ENCODE peak calls at places on chromosome 7, in eight cellular contexts. One of them, this sample, is unnamed.

GRCh38 chr7:99127636-99128035 is 16.3 kb downstream of the SMURF1 start:
- DNase-seq in transverse colon: no peak
- DNase-seq in LoVo: no peak
- DNase-seq in activated CD4-positive, alpha-beta T cell treated with anti-CD3 and anti-CD28 coated beads for 1 hour: no peak
- DNase-seq in fibroblast of the aortic adventitia: peak; percentile 72
- DNase-seq in T-cell: no peak
- DNase-seq in activated naive CD8-positive, alpha-beta T cell treated with anti-CD3 and anti-CD28 coated beads, Interleukin-2, amount 50 U/mL, for 16 hours: no peak
- DNase-seq in NCI-H82: no peak
- DNase-seq in this sample: no peak

GRCh38 chr7:25029075-25029474 is 49.1 kb upstream of the OSBPL3 start:
- DNase-seq in activated CD4-positive, alpha-beta T cell treated with anti-CD3 and anti-CD28 coated beads for 1 hour: no peak
- DNase-seq in NCI-H82: no peak
- DNase-seq in LoVo: no peak
- DNase-seq in transverse colon: no peak
- DNase-seq in T-cell: no peak
- DNase-seq in activated naive CD8-positive, alpha-beta T cell treated with anti-CD3 and anti-CD28 coated beads, Interleukin-2, amount 50 U/mL, for 16 hours: no peak
- DNase-seq in fibroblast of the aortic adventitia: no peak
- DNase-seq in this sample: no peak

GRCh38 chr7:140165422-140165821 is 11.4 kb downstream of the KDM7A start:
- DNase-seq in T-cell: no peak
- DNase-seq in activated naive CD8-positive, alpha-beta T cell treated with anti-CD3 and anti-CD28 coated beads, Interleukin-2, amount 50 U/mL, for 16 hours: no peak
- DNase-seq in NCI-H82: no peak
- DNase-seq in fibroblast of the aortic adventitia: peak; percentile 85
- DNase-seq in transverse colon: no peak
- DNase-seq in activated CD4-positive, alpha-beta T cell treated with anti-CD3 and anti-CD28 coated beads for 1 hour: no peak
- DNase-seq in LoVo: peak; percentile 84
- DNase-seq in this sample: no peak

GRCh38 chr7:22120391-22121053 is 174.8 kb upstream of the CDCA7L start:
- DNase-seq in LoVo: no peak
- DNase-seq in activated CD4-positive, alpha-beta T cell treated with anti-CD3 and anti-CD28 coated beads for 1 hour: no peak
- DNase-seq in NCI-H82: no peak
- DNase-seq in fibroblast of the aortic adventitia: no peak
- DNase-seq in activated naive CD8-positive, alpha-beta T cell treated with anti-CD3 and anti-CD28 coated beads, Interleukin-2, amount 50 U/mL, for 16 hours: no peak
- DNase-seq in transverse colon: no peak
- DNase-seq in T-cell: no peak
- DNase-seq in this sample: no peak

GRCh38 chr7:14582010-14582409 is 320.5 kb downstream of the DGKB start:
- DNase-seq in NCI-H82: no peak
- DNase-seq in T-cell: no peak
- DNase-seq in fibroblast of the aortic adventitia: no peak
- DNase-seq in activated CD4-positive, alpha-beta T cell treated with anti-CD3 and anti-CD28 coated beads for 1 hour: no peak
- DNase-seq in LoVo: no peak
- DNase-seq in activated naive CD8-positive, alpha-beta T cell treated with anti-CD3 and anti-CD28 coated beads, Interleukin-2, amount 50 U/mL, for 16 hours: no peak
- DNase-seq in transverse colon: no peak
- DNase-seq in this sample: no peak

GRCh38 chr7:118280319-118281012 is 56.0 kb downstream of the ANKRD7 start:
- DNase-seq in transverse colon: no peak
- DNase-seq in activated naive CD8-positive, alpha-beta T cell treated with anti-CD3 and anti-CD28 coated beads, Interleukin-2, amount 50 U/mL, for 16 hours: no peak
- DNase-seq in T-cell: no peak
- DNase-seq in activated CD4-positive, alpha-beta T cell treated with anti-CD3 and anti-CD28 coated beads for 1 hour: no peak
- DNase-seq in NCI-H82: no peak
- DNase-seq in LoVo: no peak
- DNase-seq in fibroblast of the aortic adventitia: no peak
- DNase-seq in this sample: no peak

GRCh38 chr7:86469680-86470295 is 173.9 kb upstream of the GRM3 start:
- DNase-seq in activated CD4-positive, alpha-beta T cell treated with anti-CD3 and anti-CD28 coated beads for 1 hour: no peak
- DNase-seq in NCI-H82: peak; percentile 93
- DNase-seq in fibroblast of the aortic adventitia: peak; percentile 50
- DNase-seq in T-cell: no peak
- DNase-seq in activated naive CD8-positive, alpha-beta T cell treated with anti-CD3 and anti-CD28 coated beads, Interleukin-2, amount 50 U/mL, for 16 hours: no peak
- DNase-seq in transverse colon: peak; percentile 39
- DNase-seq in LoVo: peak; percentile 84
- DNase-seq in this sample: no peak

GRCh38 chr7:123492485-123492884 is 41.9 kb downstream of the IQUB start:
- DNase-seq in LoVo: no peak
- DNase-seq in activated naive CD8-positive, alpha-beta T cell treated with anti-CD3 and anti-CD28 coated beads, Interleukin-2, amount 50 U/mL, for 16 hours: no peak
- DNase-seq in fibroblast of the aortic adventitia: no peak
- DNase-seq in transverse colon: no peak
- DNase-seq in activated CD4-positive, alpha-beta T cell treated with anti-CD3 and anti-CD28 coated beads for 1 hour: no peak
- DNase-seq in NCI-H82: peak; percentile 19
- DNase-seq in T-cell: no peak
- DNase-seq in this sample: no peak

GRCh38 chr7:127717502-127718125 is 65.6 kb downstream of the SND1 start:
- DNase-seq in activated naive CD8-positive, alpha-beta T cell treated with anti-CD3 and anti-CD28 coated beads, Interleukin-2, amount 50 U/mL, for 16 hours: no peak
- DNase-seq in activated CD4-positive, alpha-beta T cell treated with anti-CD3 and anti-CD28 coated beads for 1 hour: no peak
- DNase-seq in transverse colon: no peak
- DNase-seq in T-cell: no peak
- DNase-seq in fibroblast of the aortic adventitia: peak; percentile 35
- DNase-seq in LoVo: no peak
- DNase-seq in NCI-H82: no peak
- DNase-seq in this sample: no peak

GRCh38 chr7:90743626-90744025 is 147.5 kb downstream of the CDK14 start:
- DNase-seq in transverse colon: no peak
- DNase-seq in fibroblast of the aortic adventitia: no peak
- DNase-seq in T-cell: no peak
- DNase-seq in activated naive CD8-positive, alpha-beta T cell treated with anti-CD3 and anti-CD28 coated beads, Interleukin-2, amount 50 U/mL, for 16 hours: no peak
- DNase-seq in activated CD4-positive, alpha-beta T cell treated with anti-CD3 and anti-CD28 coated beads for 1 hour: no peak
- DNase-seq in NCI-H82: no peak
- DNase-seq in LoVo: no peak
- DNase-seq in this sample: no peak

GRCh38 chr7:120184866-120185265 is 88.1 kb upstream of the KCND2 start:
- DNase-seq in NCI-H82: no peak
- DNase-seq in T-cell: no peak
- DNase-seq in fibroblast of the aortic adventitia: peak; percentile 37
- DNase-seq in transverse colon: no peak
- DNase-seq in LoVo: no peak
- DNase-seq in activated CD4-positive, alpha-beta T cell treated with anti-CD3 and anti-CD28 coated beads for 1 hour: no peak
- DNase-seq in activated naive CD8-positive, alpha-beta T cell treated with anti-CD3 and anti-CD28 coated beads, Interleukin-2, amount 50 U/mL, for 16 hours: no peak
- DNase-seq in this sample: no peak

GRCh38 chr7:133763241-133763640 is 363.9 kb upstream of the LRGUK start:
- DNase-seq in NCI-H82: no peak
- DNase-seq in T-cell: no peak
- DNase-seq in LoVo: no peak
- DNase-seq in fibroblast of the aortic adventitia: peak; percentile 4
- DNase-seq in activated CD4-positive, alpha-beta T cell treated with anti-CD3 and anti-CD28 coated beads for 1 hour: no peak
- DNase-seq in transverse colon: no peak
- DNase-seq in activated naive CD8-positive, alpha-beta T cell treated with anti-CD3 and anti-CD28 coated beads, Interleukin-2, amount 50 U/mL, for 16 hours: no peak
- DNase-seq in this sample: no peak

GRCh38 chr7:115059312-115059711 is 137.4 kb downstream of the MDFIC start:
- DNase-seq in NCI-H82: no peak
- DNase-seq in fibroblast of the aortic adventitia: peak; percentile 72
- DNase-seq in activated CD4-positive, alpha-beta T cell treated with anti-CD3 and anti-CD28 coated beads for 1 hour: no peak
- DNase-seq in activated naive CD8-positive, alpha-beta T cell treated with anti-CD3 and anti-CD28 coated beads, Interleukin-2, amount 50 U/mL, for 16 hours: no peak
- DNase-seq in LoVo: no peak
- DNase-seq in T-cell: no peak
- DNase-seq in transverse colon: no peak
- DNase-seq in this sample: no peak

GRCh38 chr7:138832966-138833365 is 35.0 kb upstream of the ATP6V0A4 start:
- DNase-seq in T-cell: no peak
- DNase-seq in activated naive CD8-positive, alpha-beta T cell treated with anti-CD3 and anti-CD28 coated beads, Interleukin-2, amount 50 U/mL, for 16 hours: no peak
- DNase-seq in activated CD4-positive, alpha-beta T cell treated with anti-CD3 and anti-CD28 coated beads for 1 hour: no peak
- DNase-seq in fibroblast of the aortic adventitia: no peak
- DNase-seq in NCI-H82: no peak
- DNase-seq in transverse colon: no peak
- DNase-seq in LoVo: no peak
- DNase-seq in this sample: no peak

GRCh38 chr7:48090095-48090805 is 1.2 kb downstream of the UPP1 start:
- DNase-seq in activated CD4-positive, alpha-beta T cell treated with anti-CD3 and anti-CD28 coated beads for 1 hour: no peak
- DNase-seq in T-cell: no peak
- DNase-seq in LoVo: no peak
- DNase-seq in NCI-H82: no peak
- DNase-seq in fibroblast of the aortic adventitia: peak; percentile 22
- DNase-seq in transverse colon: peak; percentile 47
- DNase-seq in activated naive CD8-positive, alpha-beta T cell treated with anti-CD3 and anti-CD28 coated beads, Interleukin-2, amount 50 U/mL, for 16 hours: no peak
- DNase-seq in this sample: no peak

GRCh38 chr7:2214636-2215035 is 18.1 kb downstream of the MAD1L1 start:
- DNase-seq in transverse colon: no peak
- DNase-seq in activated naive CD8-positive, alpha-beta T cell treated with anti-CD3 and anti-CD28 coated beads, Interleukin-2, amount 50 U/mL, for 16 hours: no peak
- DNase-seq in LoVo: no peak
- DNase-seq in NCI-H82: no peak
- DNase-seq in T-cell: no peak
- DNase-seq in activated CD4-positive, alpha-beta T cell treated with anti-CD3 and anti-CD28 coated beads for 1 hour: no peak
- DNase-seq in fibroblast of the aortic adventitia: no peak
- DNase-seq in this sample: no peak